ENCODE peak calls at places on chromosome 6, in nine cellular contexts. V is lower lobe of right lung, W is right lobe of liver, Z is left lung, N is left ventricle myocardium inferior, P is HCT116, C is colonic mucosa, M is endodermal cell, K is dorsolateral prefrontal cortex. X is an unnamed sample.

GRCh38 chr6:25175216-25175615 is 104.0 kb upstream of the CARMIL1 start:
- DNase-seq in K (no peak), W (no peak), V (no peak), P (no peak), C (no peak), M (no peak), Z (no peak), N (no peak), X (no peak)

GRCh38 chr6:31762878-31763616 is 591 bp downstream of the SAPCD1 start:
- DNase-seq in C (no peak), N (no peak), M (no peak), W (no peak), V (no peak), K (no peak), Z (no peak), P (no peak), X (no peak)

GRCh38 chr6:112155900-112156299 is 68.5 kb downstream of the FAM229B start:
- DNase-seq in C (no peak), W (no peak), P (no peak), V (no peak), Z (no peak), K (no peak), N (no peak), M (no peak), X (no peak)

GRCh38 chr6:3392930-3393575 is 63.8 kb downstream of the SLC22A23 start:
- DNase-seq in N (no peak), K (no peak), C (no peak), Z (no peak), V (no peak), M (no peak), P (no peak), W (no peak), X (no peak)

GRCh38 chr6:35737413-35738211 is 780 bp downstream of the ARMC12 start:
- DNase-seq in P (peak), M (peak), V (no peak), W (no peak), K (peak), C (peak), Z (no peak), N (no peak), X (no peak)

GRCh38 chr6:62103186-62103859 is 182.7 kb downstream of the KHDRBS2 start:
- DNase-seq in P (no peak), K (no peak), W (peak), V (no peak), M (no peak), Z (peak), C (no peak), N (no peak), X (no peak)

GRCh38 chr6:9417400-9417799 is 982.1 kb upstream of the SLC35B3 start:
- DNase-seq in M (no peak), W (no peak), N (no peak), K (no peak), P (no peak), V (no peak), Z (no peak), C (no peak), X (no peak)

GRCh38 chr6:53520320-53520928 is 24.5 kb downstream of the GCLC start:
- DNase-seq in V (no peak), N (no peak), K (no peak), M (no peak), W (no peak), Z (no peak), P (no peak), C (no peak), X (no peak)

GRCh38 chr6:137092018-137092417 is 47.3 kb upstream of the IL20RA start:
- DNase-seq in V (no peak), N (no peak), M (no peak), P (no peak), Z (no peak), C (peak), K (no peak), W (no peak), X (no peak)

GRCh38 chr6:111590209-111590955 is 15.3 kb downstream of the TRAF3IP2 start:
- DNase-seq in K (no peak), V (no peak), M (no peak), C (no peak), Z (no peak), W (no peak), N (no peak), P (no peak), X (no peak)

GRCh38 chr6:40856271-40856670 is 182.8 kb downstream of the UNC5CL start:
- DNase-seq in N (no peak), P (no peak), M (no peak), C (no peak), W (no peak), Z (no peak), K (no peak), V (no peak), X (no peak)

GRCh38 chr6:31878761-31879542 is at the start of gene SLC44A4:
- DNase-seq in W (no peak), P (no peak), Z (no peak), C (peak), N (no peak), M (peak), V (no peak), K (no peak), X (no peak)

GRCh38 chr6:89161326-89162046 is 15.6 kb downstream of the PM20D2 start:
- DNase-seq in P (no peak), Z (no peak), K (no peak), C (no peak), V (no peak), N (no peak), W (no peak), M (peak), X (no peak)
- TF ChIP-seq CTCF in P (no peak), Z (no peak), K (no peak), C (no peak), V (no peak), N (no peak), W (no peak), M (peak), X (no peak)

DNA sequence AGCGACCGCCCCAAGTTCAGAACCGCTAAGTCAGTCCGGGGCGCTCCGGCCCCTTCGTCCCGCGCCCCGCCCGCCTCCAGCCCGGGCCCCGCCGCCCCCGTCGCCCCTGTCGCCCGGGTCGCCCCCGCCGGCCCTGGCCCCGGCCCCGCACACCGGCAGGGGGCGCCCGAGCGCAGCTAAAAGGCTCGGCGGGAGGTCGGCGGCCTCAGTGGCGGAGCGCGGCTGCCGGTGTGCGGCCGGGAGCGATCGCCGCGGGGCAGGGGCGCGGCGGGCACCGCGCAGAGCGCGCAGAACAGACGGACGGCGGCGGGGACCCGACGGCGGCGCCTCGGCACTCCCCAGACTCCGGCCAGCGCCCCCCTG is at the start of gene FNDC1:
- DNase-seq in M (peak), N (peak), W (no peak), Z (peak), K (no peak), P (no peak), C (peak), V (peak), X (peak)
- H3K4me3 ChIP-seq in M (peak), N (peak), W (peak), Z (peak), K (peak), P (no peak), C (peak), V (peak), X (peak)

DNA sequence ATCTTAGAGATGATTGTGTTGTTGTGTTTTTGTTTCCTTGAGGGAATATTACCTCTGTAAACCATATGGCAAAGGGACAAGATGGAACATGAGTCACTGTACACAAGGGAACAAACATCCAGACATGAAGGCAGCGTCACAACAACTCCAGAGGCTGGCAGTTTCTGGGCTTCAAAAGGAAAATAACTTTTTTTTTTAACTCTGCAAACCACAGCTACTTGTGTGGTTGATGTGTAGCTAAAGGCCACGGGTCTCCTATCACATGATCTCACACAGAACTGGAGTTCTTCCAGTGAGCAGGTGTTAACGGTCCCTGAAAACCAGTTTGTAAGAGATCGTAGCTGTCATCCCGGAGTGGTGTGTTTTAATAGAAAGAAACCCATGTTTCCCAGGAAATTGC is 33.2 kb upstream of the HBS1L start:
- DNase-seq in C (no peak), W (no peak), N (no peak), V (no peak), K (no peak), Z (no peak), M (no peak), P (no peak), X (no peak)
- H3K27ac ChIP-seq in C (no peak), W (no peak), N (no peak), V (no peak), K (no peak), Z (no peak), M (no peak), P (no peak), X (no peak)

DNA sequence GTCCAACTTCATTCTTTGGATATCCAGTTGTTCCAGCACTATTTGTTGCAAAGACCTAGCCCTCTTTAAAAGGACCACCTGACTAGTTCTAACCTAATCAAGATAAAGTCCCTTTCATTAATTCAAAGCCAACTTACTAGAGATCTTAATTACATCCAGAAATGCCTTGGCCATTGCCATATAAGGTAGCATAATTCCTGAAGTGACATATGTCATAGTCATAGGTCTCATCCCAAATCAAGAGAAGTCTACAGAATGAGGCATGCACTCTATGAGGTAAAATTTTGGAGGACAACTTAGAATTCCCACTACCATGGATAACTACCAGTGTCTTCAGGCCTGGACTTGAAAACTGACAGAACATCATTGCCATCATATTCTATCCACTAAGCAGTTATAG is 420.4 kb upstream of the ID4 start:
- DNase-seq in N (no peak), Z (no peak), V (no peak), W (no peak), P (no peak), K (no peak), C (no peak), M (no peak), X (no peak)
- TF ChIP-seq CTCF in N (no peak), Z (no peak), V (no peak), W (no peak), P (no peak), K (no peak), C (no peak), M (no peak), X (no peak)

GRCh38 chr6:4774715-4775590 is 1.3 kb upstream of the CDYL start:
- DNase-seq in Z (peak), M (no peak), P (no peak), N (peak), W (peak), C (peak), K (peak), V (peak), X (peak)
- H3K4me3 ChIP-seq in Z (peak), M (peak), P (peak), N (peak), W (peak), C (peak), K (peak), V (peak), X (peak)

DNA sequence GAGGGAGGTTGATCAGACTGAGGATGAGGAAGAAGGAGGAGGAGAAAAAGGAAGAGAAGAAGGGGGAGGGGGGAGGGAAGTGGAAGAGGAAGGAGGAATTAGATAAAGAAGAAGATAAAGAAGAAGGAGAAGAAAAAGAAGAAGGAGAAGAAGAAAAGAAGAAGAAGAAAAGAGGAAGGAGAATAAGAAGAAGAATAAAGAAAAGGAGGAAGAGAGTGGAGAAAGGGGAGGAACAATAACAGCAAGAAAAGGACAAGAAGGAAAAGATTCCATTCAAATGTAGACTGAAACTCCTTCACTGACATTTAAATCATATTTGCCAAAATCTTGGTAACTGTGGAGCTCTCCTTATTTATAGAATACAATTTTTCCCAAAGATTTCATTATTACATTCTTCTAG is 34.3 kb upstream of the RCAN2 start:
- DNase-seq in M (no peak), C (no peak), P (no peak), V (no peak), W (no peak), N (no peak), Z (no peak), K (no peak), X (no peak)
- H3K27ac ChIP-seq in M (no peak), C (no peak), P (no peak), V (no peak), W (no peak), N (no peak), Z (no peak), K (no peak), X (no peak)